ENCODE peak calls at places on chromosomes 1 and 21, in four cellular contexts. D, T, I and G are unnamed samples.

GRCh38 chr1:84363622-84364021 is 34.7 kb upstream of the DNASE2B start:
- DNase-seq in T (no peak), D (no peak), I (no peak), G (no peak)

GRCh38 chr1:110582378-110582777 is 23.8 kb downstream of the KCNA2 start:
- DNase-seq in I (no peak), D (no peak), T (no peak), G (no peak)

GRCh38 chr1:50774759-50775351 is 185.2 kb downstream of the FAF1 start:
- DNase-seq in D (no peak), T (peak; percentile 12), I (no peak), G (no peak)

GRCh38 chr1:231557898-231558710 is 29.6 kb downstream of the TSNAX start:
- DNase-seq in I (no peak), D (no peak), T (no peak), G (no peak)

GRCh38 chr1:220339581-220339980 is 67.3 kb upstream of the RAB3GAP2 start:
- DNase-seq in T (no peak), D (no peak), I (no peak), G (no peak)

GRCh38 chr1:19665044-19665455 is 375 bp downstream of the HTR6 start:
- DNase-seq in I (no peak), T (no peak), D (no peak), G (no peak)

GRCh38 chr1:229887043-229887822 is 179.8 kb upstream of the GALNT2 start:
- DNase-seq in I (no peak), T (no peak), D (no peak), G (no peak)

GRCh38 chr1:43924516-43924915 is 9.1 kb upstream of the ARTN start:
- DNase-seq in T (no peak), I (no peak), D (no peak), G (no peak)

GRCh38 chr1:119808972-119809550 is 2.2 kb downstream of the REG4 start:
- DNase-seq in D (peak; percentile 89), T (peak; percentile 68), I (peak; percentile 74), G (peak; percentile 77)

GRCh38 chr1:152870831-152871730 is 7.0 kb upstream of the SMCP start:
- DNase-seq in I (no peak), D (no peak), T (peak; percentile 69), G (peak; percentile 52)

GRCh38 chr1:226403522-226404034 is 4.3 kb downstream of the PARP1 start:
- DNase-seq in I (no peak), D (no peak), T (peak; percentile 33), G (no peak)

GRCh38 chr1:82171955-82172354 is 371.2 kb downstream of the ADGRL2 start:
- DNase-seq in T (no peak), D (no peak), I (no peak), G (no peak)

GRCh38 chr1:47611992-47612391 is 174.1 kb downstream of the FOXD2 start:
- DNase-seq in D (no peak), I (no peak), T (no peak), G (no peak)

GRCh38 chr1:180274221-180274620 is 44.2 kb downstream of the LHX4 start:
- DNase-seq in D (no peak), T (no peak), I (no peak), G (peak; percentile 32)

GRCh38 chr21:42590431-42591131 is 62.8 kb upstream of the PDE9A start:
- DNase-seq in I (no peak), D (peak; percentile 70), T (no peak), G (no peak)

GRCh38 chr1:113109908-113110554 is 37.0 kb downstream of the LRIG2 start:
- DNase-seq in D (no peak), T (no peak), I (no peak), G (no peak)

GRCh38 chr1:170692866-170693575 is 29.1 kb downstream of the PRRX1 start:
- DNase-seq in T (no peak), I (no peak), D (no peak), G (no peak)

GRCh38 chr1:170695955-170696590 is 32.1 kb downstream of the PRRX1 start:
- DNase-seq in T (no peak), D (no peak), I (no peak), G (no peak)

GRCh38 chr1:170697338-170697715 is 33.4 kb downstream of the PRRX1 start:
- DNase-seq in D (no peak), I (no peak), T (no peak), G (no peak)

GRCh38 chr1:170696591-170697337 is 32.8 kb downstream of the PRRX1 start:
- DNase-seq in T (no peak), D (no peak), I (no peak), G (no peak)

DNA sequence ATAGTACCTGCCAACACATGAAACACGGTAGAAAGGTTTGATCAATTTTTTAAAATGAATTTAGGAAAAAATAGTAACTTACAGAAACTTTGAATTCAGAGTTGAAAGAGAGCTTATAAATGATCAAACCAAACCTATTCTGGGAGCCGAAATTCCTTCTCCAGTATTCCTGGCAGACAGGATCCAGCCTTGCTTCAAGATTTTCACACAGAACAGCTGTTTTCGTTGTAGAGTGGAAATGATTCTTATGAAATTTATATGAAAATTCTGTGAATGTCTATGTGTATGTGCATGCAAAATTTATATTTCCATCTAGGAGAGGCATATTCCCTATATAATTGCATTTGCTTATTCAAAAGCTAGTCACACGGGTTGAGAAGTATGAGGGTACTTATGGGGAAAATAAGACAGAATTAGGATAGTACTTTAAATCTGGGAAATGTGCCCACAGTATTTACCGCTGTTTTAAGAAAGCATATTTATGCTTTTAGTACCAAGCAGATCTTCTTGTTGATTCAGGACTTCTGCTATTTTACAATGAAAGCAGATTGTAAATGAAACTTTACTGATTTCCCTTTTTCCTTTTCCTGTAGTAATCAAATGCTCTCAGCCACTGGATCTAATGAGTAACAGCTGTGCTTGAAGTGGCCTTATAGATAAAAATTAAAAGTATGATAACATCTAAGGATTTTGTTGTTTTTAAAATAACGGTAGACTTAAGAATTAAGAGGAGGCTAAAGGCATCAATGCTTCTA is 30.4 kb downstream of the PRRX1 start:
- DNase-seq in D (no peak), I (no peak), T (no peak), G (no peak)
- TF ChIP-seq CTCF in D (no peak), I (no peak), T (no peak), G (no peak)

DNA sequence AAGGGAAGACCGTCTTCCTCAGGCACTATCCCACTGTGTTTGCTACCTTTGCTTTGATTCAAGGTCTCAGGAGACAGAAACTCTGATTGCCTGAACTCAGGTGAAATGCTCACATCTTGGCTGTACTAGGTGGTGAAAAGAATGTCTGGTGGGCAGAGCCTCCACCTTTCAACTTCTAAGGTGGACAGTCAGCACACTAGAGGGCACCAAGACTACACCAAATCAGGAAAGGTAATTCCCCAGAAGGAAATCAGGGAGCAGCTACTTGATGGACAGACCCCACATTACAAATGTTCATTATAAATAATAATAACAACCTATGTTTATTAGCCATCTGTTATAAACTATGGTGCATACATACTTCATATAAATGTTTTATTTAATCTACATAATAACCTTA is 220.9 kb downstream of the ATG4C start:
- DNase-seq in I (no peak), D (no peak), T (peak; percentile 44), G (no peak)
- TF ChIP-seq CTCF in I (no peak), D (no peak), T (peak; percentile 37), G (peak; percentile 57)

DNA sequence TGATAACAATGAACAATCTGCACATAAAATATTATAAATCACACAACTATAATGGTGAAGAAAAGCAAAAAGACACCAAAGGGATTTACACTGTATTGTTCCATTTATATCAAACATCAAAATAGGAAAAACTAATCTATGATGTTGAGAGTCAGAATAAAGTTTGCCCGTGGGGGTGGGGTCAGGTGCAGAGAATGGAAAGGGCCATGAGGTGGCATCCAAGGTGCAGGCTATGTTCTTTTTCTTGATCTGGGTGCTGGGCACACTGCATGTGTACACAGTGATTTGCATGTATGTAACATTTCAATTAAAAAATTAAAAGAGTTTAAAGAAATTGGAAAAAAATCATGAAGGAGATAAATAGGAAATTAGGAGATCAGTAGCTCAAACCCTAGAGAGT is 127.3 kb downstream of the DSCAM start:
- DNase-seq in I (no peak), T (no peak), D (no peak), G (no peak)
- TF ChIP-seq CTCF in I (no peak), T (no peak), D (no peak), G (peak; percentile 7)

DNA sequence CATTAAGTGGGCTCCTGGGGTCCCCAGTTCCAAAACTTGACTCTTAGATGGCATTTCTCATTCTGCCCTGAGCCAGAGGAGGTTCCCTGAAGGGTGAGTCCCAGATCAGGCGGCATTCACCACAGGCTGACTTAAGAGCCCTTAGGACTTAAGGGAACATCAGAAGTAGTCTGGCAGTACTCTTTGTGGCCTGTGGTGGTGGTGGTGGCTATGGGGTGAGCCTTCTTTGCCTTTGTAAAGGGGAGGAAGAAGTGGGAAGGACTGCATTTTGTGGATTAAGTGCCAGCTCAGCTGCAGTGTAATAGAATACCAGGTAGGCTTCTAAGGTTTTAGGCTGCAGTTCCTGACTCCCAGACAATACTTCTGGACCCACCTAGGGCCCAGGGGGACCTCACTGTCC is 186.5 kb upstream of the KCTD3 start:
- DNase-seq in T (no peak), D (no peak), I (no peak), G (no peak)
- TF ChIP-seq CTCF in T (no peak), D (no peak), I (no peak), G (no peak)